ENCODE peak calls at places on chromosomes 5 and 9, in five cellular contexts. Z is stimulated activated CD8-positive, alpha-beta memory T cell treated with anti-CD3 and anti-CD28 coated beads, Interleukin-15, amount 100 ng/mL, for 48 hours; A is effector CD4-positive, alpha-beta T cell; H is SW480; R is PC-3. L is an unnamed sample.

GRCh38 chr5:99835791-99836190 is 699.4 kb upstream of the FAM174A start:
- DNase-seq in Z (no peak), A (no peak), H (no peak), R (no peak), L (no peak)

GRCh38 chr5:137126829-137127228 is 372.3 kb downstream of the SPOCK1 start:
- DNase-seq in Z (no peak), A (no peak), H (no peak), R (no peak), L (no peak)

GRCh38 chr5:172642511-172642910 is 1.4 kb downstream of the NEURL1B start:
- DNase-seq in Z (no peak), A (no peak), H (no peak), R (no peak), L (no peak)

GRCh38 chr5:64767959-64768357 is 533 bp downstream of the SREK1IP1 start:
- DNase-seq in Z (no peak), A (no peak), H (peak), R (no peak), L (no peak)

GRCh38 chr9:72137697-72138365 is 11.4 kb upstream of the GDA start:
- DNase-seq in Z (no peak), A (no peak), H (no peak), R (no peak), L (no peak)

GRCh38 chr5:8840237-8840636 is 705.6 kb downstream of the SEMA5A start:
- DNase-seq in Z (no peak), A (no peak), H (no peak), R (no peak), L (no peak)

GRCh38 chr9:128892223-128892892 is 10.4 kb downstream of the LRRC8A start:
- DNase-seq in Z (no peak), A (no peak), H (peak), R (peak), L (peak)

GRCh38 chr9:100474950-100475276 is 2.0 kb downstream of the TMEFF1 start:
- DNase-seq in Z (no peak), A (no peak), H (no peak), R (no peak), L (no peak)

GRCh38 chr5:136590581-136590980 is 225.2 kb upstream of the TRPC7 start:
- DNase-seq in Z (no peak), A (no peak), H (no peak), R (no peak), L (no peak)

GRCh38 chr9:78363221-78363620 is 66.3 kb downstream of the PSAT1 start:
- DNase-seq in Z (no peak), A (no peak), H (no peak), R (peak), L (no peak)

GRCh38 chr9:136023401-136024225 is 62.4 kb upstream of the UBAC1 start:
- DNase-seq in Z (no peak), A (no peak), H (no peak), R (no peak), L (no peak)

GRCh38 chr9:120900821-120901220 is 23.8 kb upstream of the PHF19 start:
- DNase-seq in Z (no peak), A (no peak), H (no peak), R (no peak), L (no peak)

GRCh38 chr5:127595484-127596368 is 53.2 kb upstream of the CTXN3 start:
- DNase-seq in Z (no peak), A (no peak), H (no peak), R (no peak), L (no peak)

L was measured in PC-9.